ENCODE peak calls at places on chromosomes 3 and 15, in seven cellular contexts. D, N, S, A, P, H and R are unnamed samples.

GRCh38 chr3:72071624-72072023 is 286.7 kb upstream of the PROK2 start:
- DNase-seq in D (no peak), N (no peak), S (no peak), A (no peak), P (no peak), H (no peak), R (no peak)

GRCh38 chr3:61562042-61562809 is 855 bp downstream of the PTPRG start:
- DNase-seq in D (peak), N (no peak), S (peak), A (no peak), P (peak), H (no peak), R (no peak)

GRCh38 chr3:135891121-135891520 is 74.4 kb upstream of the PPP2R3A start:
- DNase-seq in D (peak), N (no peak), S (no peak), A (no peak), P (no peak), H (no peak), R (no peak)

GRCh38 chr3:14664170-14664569 is 10.8 kb upstream of the C3orf20 start:
- DNase-seq in D (no peak), N (no peak), S (no peak), A (no peak), P (no peak), H (no peak), R (no peak)

GRCh38 chr3:177182352-177182751 is 14.9 kb downstream of the TBL1XR1 start:
- DNase-seq in D (no peak), N (no peak), S (no peak), A (no peak), P (no peak), H (no peak), R (no peak)

GRCh38 chr3:55885721-55886120 is 398.6 kb upstream of the WNT5A start:
- DNase-seq in D (no peak), N (no peak), S (peak), A (no peak), P (no peak), H (no peak), R (no peak)

GRCh38 chr15:44009056-44009455 is 182.3 kb downstream of the WDR76 start:
- DNase-seq in D (peak), N (no peak), S (peak), A (no peak), P (no peak), H (no peak), R (no peak)

GRCh38 chr3:155585384-155585783 is 159.5 kb downstream of the PLCH1 start:
- DNase-seq in D (no peak), N (no peak), S (no peak), A (no peak), P (no peak), H (no peak), R (no peak)

GRCh38 chr3:114411811-114412803 is 118.3 kb downstream of the TIGIT start:
- DNase-seq in D (peak), N (peak), S (peak), A (no peak), P (no peak), H (peak), R (no peak)

GRCh38 chr3:14148041-14148985 is 23.5 kb downstream of the TMEM43 start:
- DNase-seq in D (no peak), N (no peak), S (no peak), A (no peak), P (no peak), H (no peak), R (peak)

GRCh38 chr15:57340673-57341259 is 35.5 kb upstream of the CGNL1 start:
- DNase-seq in D (peak), N (peak), S (peak), A (peak), P (peak), H (peak), R (no peak)